ENCODE peak calls at places on chromosomes 7 and 10, in four cellular contexts. E is kidney epithelial cell, I is Peyer's patch, X is fibroblast of the aortic adventitia. W is an unnamed sample.

GRCh38 chr10:99604862-99605261 is 15.4 kb downstream of the SLC25A28 start:
- DNase-seq in E (no peak), I (no peak), X (no peak), W (no peak)

GRCh38 chr7:144785491-144785890 is 50.4 kb downstream of the TPK1 start:
- DNase-seq in E (no peak), I (no peak), X (no peak), W (no peak)

GRCh38 chr10:11167233-11167979 is 149.7 kb downstream of the CELF2 start:
- DNase-seq in E (no peak), I (no peak), X (no peak), W (no peak)

GRCh38 chr10:14723052-14723689 is 51.5 kb downstream of the FAM107B start:
- DNase-seq in E (no peak), I (peak), X (no peak), W (no peak)

GRCh38 chr10:116768786-116769185 is 26.4 kb upstream of the HSPA12A start:
- DNase-seq in E (no peak), I (no peak), X (no peak), W (no peak)

GRCh38 chr7:142776206-142776844 is 5.6 kb downstream of the PRSS2 start:
- DNase-seq in E (no peak), I (no peak), X (peak), W (no peak)

GRCh38 chr10:92690211-92691041 is 671 bp downstream of the HHEX start:
- DNase-seq in E (no peak), I (peak), X (peak), W (no peak)

GRCh38 chr7:51033722-51034530 is 251.2 kb upstream of the GRB10 start:
- DNase-seq in E (no peak), I (no peak), X (no peak), W (no peak)

GRCh38 chr7:112110175-112110574 is 96.0 kb downstream of the DOCK4 start:
- DNase-seq in E (no peak), I (no peak), X (no peak), W (no peak)

GRCh38 chr7:24756545-24756988 is 697 bp downstream of the GSDME start:
- DNase-seq in E (no peak), I (peak), X (no peak), W (no peak)

GRCh38 chr10:21732067-21732772 is 198.2 kb downstream of the MLLT10 start:
- DNase-seq in E (no peak), I (peak), X (peak), W (no peak)

GRCh38 chr10:10870523-10871241 is 147.0 kb upstream of the CELF2 start:
- DNase-seq in E (no peak), I (no peak), X (peak), W (no peak)

GRCh38 chr10:116274141-116274861 is 1.3 kb upstream of the GFRA1 start:
- DNase-seq in E (no peak), I (no peak), X (no peak), W (no peak)

GRCh38 chr10:48552946-48553564 is 51.8 kb downstream of the ARHGAP22 start:
- DNase-seq in E (no peak), I (no peak), X (no peak), W (no peak)

GRCh38 chr7:79091661-79092060 is 361.8 kb downstream of the MAGI2 start:
- DNase-seq in E (no peak), I (no peak), X (peak), W (peak)

GRCh38 chr7:84589012-84589411 is 394.4 kb upstream of the SEMA3A start:
- DNase-seq in E (no peak), I (no peak), X (no peak), W (no peak)
- TF ChIP-seq CTCF in E (no peak), I (no peak), X (no peak), W (no peak)

DNA sequence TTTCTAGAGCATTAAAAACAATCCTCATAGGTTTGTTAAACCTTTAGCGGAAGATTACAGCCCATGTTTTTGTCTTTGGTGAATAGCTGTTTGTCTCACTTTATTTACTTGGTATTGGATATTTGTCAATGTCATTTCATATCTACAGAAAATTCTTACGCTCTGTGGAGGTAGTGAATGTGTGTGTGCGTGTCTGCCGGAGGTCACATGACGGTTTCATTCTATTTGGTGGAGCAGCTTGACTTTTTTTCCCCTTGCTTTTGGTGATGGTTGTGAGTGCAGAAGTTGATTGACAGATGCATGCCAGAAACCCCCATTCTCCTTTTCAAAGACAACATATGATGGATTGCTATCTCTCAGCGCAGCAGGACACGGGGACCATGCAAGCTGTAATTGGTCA is at the start of gene POU6F2:
- DNase-seq in E (no peak), I (no peak), X (no peak), W (no peak)
- H3K4me3 ChIP-seq in E (no peak), I (no peak), X (no peak), W (no peak)

GRCh38 chr7:118152149-118152548 is 31.8 kb upstream of the LSM8 start:
- DNase-seq in E (no peak), I (no peak), X (no peak), W (no peak)

GRCh38 chr7:118153551-118154177 is 30.3 kb upstream of the LSM8 start:
- DNase-seq in E (no peak), I (peak), X (peak), W (no peak)

GRCh38 chr7:118149394-118149793 is 34.6 kb upstream of the LSM8 start:
- DNase-seq in E (no peak), I (no peak), X (no peak), W (no peak)

GRCh38 chr7:118152632-118153031 is 31.3 kb upstream of the LSM8 start:
- DNase-seq in E (no peak), I (no peak), X (no peak), W (no peak)

DNA sequence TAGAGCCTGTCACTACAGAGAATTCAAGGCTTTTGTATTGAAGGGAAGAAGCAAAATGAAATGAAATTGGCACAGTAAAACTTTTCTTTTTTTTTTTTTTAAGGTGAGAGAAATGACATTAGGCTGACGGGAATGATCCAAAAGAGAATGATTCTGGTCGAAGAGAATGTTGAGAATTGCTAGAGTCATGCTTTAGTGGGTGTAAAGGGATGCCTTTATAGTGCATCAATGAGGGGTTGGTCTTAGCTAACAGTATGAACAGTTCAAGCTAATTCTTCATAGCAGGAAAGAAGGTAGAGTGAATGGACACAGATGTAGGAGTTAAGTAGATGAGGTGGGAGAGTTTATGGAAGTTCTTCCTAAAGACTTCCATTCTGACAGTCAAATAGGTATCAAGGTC is 32.3 kb upstream of the LSM8 start:
- DNase-seq in E (no peak), I (no peak), X (no peak), W (no peak)
- TF ChIP-seq CTCF in E (no peak), I (no peak), X (no peak), W (no peak)

GRCh38 chr7:6516387-6516983 is 34.8 kb downstream of the GRID2IP start:
- DNase-seq in E (peak), I (peak), X (peak), W (peak)
- H3K4me3 ChIP-seq in E (no peak), I (peak), X (peak), W (no peak)